ENCODE peak calls at places on chromosomes 12 and 14, in eight cellular contexts. W is IMR-90; D is A549; O is heart right ventricle; X is mucosa of descending colon; J is adrenal gland; G is CD8-positive, alpha-beta T cell; I is Peyer's patch. P is an unnamed sample. For H3K4me1, the result is how much of the 10 kb centered on the place peaks cover.

GRCh38 chr12:103848917-103849491 is 8.0 kb upstream of the NT5DC3 start:
- DNase-seq in X (no peak), W (no peak), I (no peak), J (no peak), D (no peak), G (no peak), O (no peak), P (no peak)

GRCh38 chr14:20675669-20676068 is 8.7 kb upstream of the RNASE4 start:
- DNase-seq in W (no peak), J (no peak), I (no peak), D (no peak), O (no peak), X (no peak), G (no peak), P (no peak)

GRCh38 chr14:94005324-94005723 is 8.2 kb downstream of the CCDC197 start:
- DNase-seq in J (no peak), W (no peak), D (no peak), G (no peak), I (no peak), X (no peak), O (no peak), P (no peak)

GRCh38 chr12:129064201-129064881 is 211.1 kb downstream of the GLT1D1 start:
- DNase-seq in J (peak), O (no peak), I (no peak), X (no peak), W (no peak), D (no peak), G (no peak), P (peak)

GRCh38 chr12:90938451-90938850 is 16.5 kb downstream of the CCER1 start:
- DNase-seq in W (peak), O (no peak), I (no peak), G (no peak), D (peak), J (no peak), X (no peak), P (no peak)

GRCh38 chr12:2795291-2796186 is 769 bp downstream of the FKBP4 start:
- DNase-seq in J (peak), X (peak), W (peak), G (peak), O (peak), I (peak), D (peak), P (peak)

GRCh38 chr12:9782547-9783382 is 22.1 kb upstream of the CD69 start:
- DNase-seq in J (no peak), W (no peak), O (no peak), D (no peak), X (no peak), G (no peak), I (no peak), P (no peak)

GRCh38 chr14:93734086-93734822 is 54.0 kb downstream of the PRIMA1 start:
- DNase-seq in D (no peak), G (no peak), O (no peak), X (no peak), I (no peak), J (no peak), W (no peak), P (no peak)

GRCh38 chr12:69388371-69388770 is 28.8 kb downstream of the YEATS4 start:
- DNase-seq in G (no peak), X (no peak), W (peak), I (no peak), J (no peak), O (no peak), D (peak), P (no peak)

DNA sequence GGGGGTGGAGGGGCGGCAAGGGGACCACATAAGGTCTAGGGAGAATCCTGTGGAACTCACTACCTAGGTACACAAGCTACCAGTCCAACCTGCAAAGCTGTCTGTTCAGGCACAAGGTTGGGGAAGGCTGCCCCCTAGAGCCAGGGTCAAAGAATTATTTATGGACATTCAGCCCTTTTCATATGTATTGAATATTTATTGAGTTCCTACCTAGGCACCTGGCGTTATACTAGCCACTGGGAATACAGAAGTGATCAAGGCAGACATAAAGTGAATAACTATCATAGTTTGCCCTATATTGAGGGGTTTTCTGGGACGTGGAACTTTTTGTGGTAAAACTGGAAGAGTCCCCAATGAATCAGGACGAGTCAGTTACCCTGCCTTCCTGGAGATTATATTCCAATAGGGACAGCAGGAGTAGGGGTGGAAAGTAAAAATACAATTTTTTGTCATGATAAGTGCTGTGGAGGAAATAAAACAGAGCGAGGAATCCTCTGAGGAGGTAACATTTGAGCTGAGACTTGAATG is 5.8 kb upstream of the SLC48A1 start:
- DNase-seq in X (peak), G (peak), I (peak), J (no peak), W (peak), O (peak), D (peak), P (peak)
- H3K4me1 ChIP-seq in X (under half), G (under half), I (under half), J (under half), W (under half), O (under half), D (under half), P (under half)

GRCh38 chr12:105100998-105101397 is 6.5 kb upstream of the WASHC4 start:
- DNase-seq in J (no peak), G (no peak), W (peak), O (no peak), X (no peak), I (no peak), D (no peak), P (no peak)
- TF ChIP-seq CTCF in J (no peak), G (no peak), W (peak), O (no peak), X (no peak), I (no peak), D (peak), P (no peak)

DNA sequence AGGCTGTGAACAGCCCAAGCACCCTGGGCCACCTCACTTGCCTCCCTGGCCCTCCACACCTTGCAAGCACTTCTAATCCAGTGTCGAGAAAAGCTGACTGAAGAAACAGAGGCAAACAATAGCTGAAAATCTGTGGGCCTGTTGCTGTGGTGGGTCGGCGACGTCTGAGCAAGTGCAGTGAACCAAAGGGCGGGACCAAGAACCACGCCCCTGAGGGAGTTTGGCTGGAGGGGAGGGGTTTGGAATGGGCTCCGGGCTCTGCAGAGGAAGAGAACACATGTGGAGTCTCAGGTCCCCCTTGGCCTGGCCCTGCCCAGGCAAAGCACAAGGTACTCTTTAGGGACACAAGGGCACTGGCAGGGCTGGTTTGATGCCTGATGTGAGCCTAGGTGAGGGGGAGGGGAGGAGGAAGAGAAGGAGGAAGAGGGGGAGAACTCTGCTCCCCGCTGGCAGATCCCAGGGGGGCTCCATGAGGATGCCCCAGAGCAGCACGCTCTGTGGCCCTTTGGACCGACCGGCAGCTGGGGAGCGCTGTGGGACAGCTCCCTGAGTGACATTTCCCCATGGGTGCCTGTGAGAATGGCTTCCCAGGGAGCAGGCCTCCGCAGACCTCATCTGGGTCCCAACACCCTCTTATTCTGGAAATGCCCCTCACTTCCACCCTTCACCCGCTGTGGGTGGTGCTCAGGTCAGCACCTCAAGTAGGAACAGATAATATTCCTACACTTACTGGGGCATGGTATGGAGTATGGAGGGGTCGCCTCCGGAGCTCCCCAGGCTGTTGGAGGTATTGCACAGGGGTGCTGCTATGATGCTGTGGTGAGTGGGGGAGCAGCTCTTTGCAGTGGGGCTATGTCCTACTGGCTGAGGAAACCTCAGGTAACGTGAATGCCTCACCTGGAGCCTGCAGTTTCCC is 85.5 kb downstream of the CPSF2 start:
- DNase-seq in O (no peak), I (no peak), W (no peak), J (no peak), G (no peak), X (peak), D (no peak), P (no peak)
- H3K4me3 ChIP-seq in O (no peak), I (no peak), W (no peak), J (no peak), G (no peak), X (no peak), D (no peak), P (no peak)

GRCh38 chr14:68232643-68233055 is 413.1 kb downstream of the RAD51B start:
- DNase-seq in D (peak), O (peak), J (peak), I (no peak), G (no peak), W (peak), X (peak), P (no peak)

GRCh38 chr14:68236525-68236924 is 416.9 kb downstream of the RAD51B start:
- DNase-seq in W (no peak), O (no peak), G (no peak), J (no peak), I (no peak), X (no peak), D (no peak), P (no peak)

GRCh38 chr14:68235011-68235410 is 415.4 kb downstream of the RAD51B start:
- DNase-seq in X (no peak), I (no peak), G (no peak), O (no peak), J (no peak), W (peak), D (no peak), P (no peak)

GRCh38 chr14:68233385-68233784 is 413.8 kb downstream of the RAD51B start:
- DNase-seq in O (no peak), I (no peak), G (no peak), X (no peak), W (no peak), D (no peak), J (no peak), P (no peak)

DNA sequence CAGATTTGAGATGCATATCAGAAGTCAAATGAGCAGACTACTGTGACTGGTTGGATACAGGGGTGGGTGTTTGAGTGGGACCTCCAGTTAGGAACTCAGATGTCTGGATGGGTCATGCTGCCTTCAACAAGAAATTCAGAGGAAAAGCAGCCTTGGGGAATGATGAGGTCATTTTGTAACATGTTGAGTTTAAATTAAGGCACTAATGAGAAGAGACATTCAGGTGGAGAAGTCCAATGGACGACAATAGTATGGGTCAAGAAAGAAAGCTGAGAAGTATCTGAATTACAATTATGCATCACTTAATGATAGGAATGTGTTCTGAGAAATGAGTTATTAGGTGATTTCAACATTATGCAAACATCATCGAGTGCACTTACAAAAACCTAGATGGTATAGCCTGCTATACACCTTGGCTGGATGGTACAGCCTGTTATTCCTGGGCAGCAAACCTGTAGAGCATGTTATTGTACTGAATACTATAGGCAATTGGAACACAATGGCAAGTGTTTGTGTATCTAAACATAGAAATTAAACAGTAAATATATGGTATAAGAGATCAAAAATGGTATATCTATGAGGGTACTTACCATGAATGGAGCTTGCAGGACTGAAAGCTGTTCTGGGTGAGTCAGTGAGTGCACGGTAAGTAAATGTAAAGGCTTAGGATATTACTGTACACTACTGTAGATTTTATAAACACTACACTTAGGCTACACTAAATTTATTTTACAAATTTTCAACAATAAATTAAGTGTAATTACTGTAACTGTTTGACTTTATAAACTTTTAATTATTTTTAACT is 414.7 kb downstream of the RAD51B start:
- DNase-seq in O (no peak), G (no peak), I (no peak), D (no peak), X (no peak), W (peak), J (no peak), P (no peak)
- H3K4me1 ChIP-seq in O (under half), G (under half), I (under half), D (half or more), X (under half), W (under half), J (under half), P (under half)

GRCh38 chr14:103116645-103117044 is 6.6 kb upstream of the TNFAIP2 start:
- DNase-seq in D (no peak), W (no peak), X (no peak), J (no peak), I (no peak), O (no peak), G (no peak), P (no peak)
- TF ChIP-seq CTCF in D (no peak), W (no peak), X (no peak), J (no peak), I (no peak), O (no peak), G (no peak), P (no peak)

DNA sequence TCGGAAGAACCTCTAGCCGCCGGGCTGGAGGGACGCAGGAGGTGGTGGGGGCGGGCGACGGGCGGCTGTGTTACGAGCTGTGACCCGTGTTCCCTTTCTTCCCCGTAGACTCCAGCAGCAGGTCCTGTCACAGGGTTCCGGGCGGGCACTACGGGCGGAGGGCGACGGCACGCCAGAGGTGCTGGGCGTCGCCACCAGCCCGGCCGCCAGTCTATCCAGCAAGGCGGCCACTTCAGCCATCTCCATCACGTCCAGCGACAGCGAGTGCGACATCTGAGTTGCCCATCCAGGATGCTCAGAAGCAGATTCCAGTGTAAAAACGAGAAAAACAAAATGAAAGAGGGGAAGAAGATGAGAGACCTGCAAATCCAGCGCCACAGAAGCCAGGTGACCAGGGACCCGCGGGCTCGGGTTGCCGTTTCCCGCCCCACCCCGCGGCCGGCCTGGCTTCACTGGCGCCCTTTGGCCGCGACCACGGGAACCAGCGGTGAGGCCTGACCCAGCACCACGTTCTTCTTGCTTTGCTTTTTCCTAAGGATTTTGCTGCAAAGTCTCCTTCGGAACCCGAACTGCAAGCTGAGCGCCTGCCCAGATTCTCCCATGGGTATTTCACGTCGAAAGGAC is 2.1 kb downstream of the SIX6 start:
- DNase-seq in X (no peak), O (no peak), D (no peak), J (no peak), G (no peak), I (no peak), W (no peak), P (no peak)
- H3K4me3 ChIP-seq in X (no peak), O (no peak), D (no peak), J (no peak), G (peak), I (no peak), W (no peak), P (no peak)

GRCh38 chr14:73457935-73458218 is 469 bp downstream of the NUMB start:
- DNase-seq in G (peak), I (no peak), O (peak), W (no peak), J (peak), X (peak), D (no peak), P (peak)
- H3K4me1 ChIP-seq in G (under half), I (under half), O (half or more), W (under half), J (half or more), X (under half), D (half or more), P (under half)

DNA sequence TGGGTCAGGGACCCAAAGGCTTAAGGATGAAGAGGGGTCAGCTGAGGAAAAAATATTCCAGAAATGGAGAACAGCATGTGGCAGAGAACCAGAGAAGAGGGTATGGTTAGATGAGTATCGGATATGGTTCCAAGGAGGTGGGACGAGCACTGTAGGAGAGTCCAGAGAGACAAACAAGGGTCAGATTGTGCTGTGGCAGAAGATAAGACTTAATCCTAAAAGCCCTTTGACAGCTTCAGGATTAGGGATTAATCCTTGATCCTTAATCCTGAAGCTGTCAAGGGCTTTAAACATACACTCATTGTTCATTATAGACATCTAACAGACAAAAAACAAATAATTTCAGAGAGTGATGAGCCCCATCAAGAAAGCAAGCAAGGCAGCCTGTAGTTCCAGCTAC is 124.0 kb downstream of the SPTSSA start:
- DNase-seq in D (no peak), O (no peak), J (no peak), X (no peak), G (no peak), W (no peak), I (no peak), P (no peak)
- TF ChIP-seq CTCF in D (no peak), O (no peak), J (no peak), X (no peak), G (no peak), W (no peak), I (no peak), P (no peak)

GRCh38 chr14:37753459-37753858 is 158.0 kb downstream of the TTC6 start:
- DNase-seq in J (no peak), W (no peak), I (no peak), G (no peak), X (no peak), O (no peak), D (no peak), P (no peak)
- H3K4me3 ChIP-seq in J (no peak), W (no peak), I (no peak), G (no peak), X (no peak), O (no peak), D (no peak), P (no peak)

GRCh38 chr12:52043386-52044212 is 7.6 kb upstream of the NR4A1 start:
- DNase-seq in G (no peak), I (no peak), O (peak), W (no peak), D (no peak), X (no peak), J (peak), P (no peak)
- H3K4me1 ChIP-seq in G (under half), I (under half), O (half or more), W (under half), D (under half), X (under half), J (half or more), P (under half)

P was measured in kidney.